ENCODE peak calls at places on chromosomes 5 and 9, in ten cellular contexts. V is type B pancreatic cell, Y is left ventricle myocardium inferior, I is AG04450, E is IMR-90, M is upper lobe of right lung, H is prostate gland, X is lower leg skin, N is GM12878, L is omental fat pad. C is an unnamed sample.
A peak's percentile ranks its signal among the peaks of the same experiment; 100 is the strongest.

GRCh38 chr5:39661026-39661779 is 236.4 kb upstream of the DAB2 start:
- DNase-seq in E (no peak), X (no peak), L (no peak), M (no peak), I (no peak), H (no peak), N (no peak), Y (no peak), V (no peak), C (no peak)

GRCh38 chr5:159412284-159413046 is 82.2 kb upstream of the IL12B start:
- DNase-seq in I (no peak), E (no peak), L (no peak), H (no peak), X (no peak), V (no peak), Y (no peak), N (peak; percentile 62), M (no peak), C (no peak)

GRCh38 chr9:137083418-137084004 is 3.3 kb upstream of the MAN1B1 start:
- DNase-seq in L (peak; percentile 60), N (peak; percentile 66), H (no peak), M (peak; percentile 61), I (peak; percentile 91), V (no peak), Y (no peak), E (peak; percentile 97), X (peak; percentile 94), C (no peak)

GRCh38 chr9:129687391-129687790 is 21.9 kb downstream of the PRRX2 start:
- DNase-seq in L (no peak), H (no peak), N (no peak), I (no peak), X (no peak), M (no peak), E (no peak), Y (no peak), V (no peak), C (no peak)

GRCh38 chr5:131952286-131952857 is 6.9 kb upstream of the MEIKIN start:
- DNase-seq in H (no peak), Y (no peak), M (no peak), E (peak; percentile 1), X (no peak), N (no peak), V (no peak), L (no peak), I (no peak), C (no peak)

GRCh38 chr5:78533356-78533755 is 115.2 kb downstream of the LHFPL2 start:
- DNase-seq in E (peak; percentile 38), L (no peak), X (no peak), V (no peak), Y (no peak), I (no peak), M (no peak), H (no peak), N (no peak), C (no peak)

GRCh38 chr5:53779541-53779981 is 219.1 kb downstream of the NDUFS4 start:
- DNase-seq in I (peak; percentile 21), N (no peak), M (no peak), H (no peak), L (no peak), Y (peak; percentile 27), E (peak; percentile 73), X (no peak), V (no peak), C (no peak)

GRCh38 chr5:119315516-119315949 is 40.3 kb upstream of the TNFAIP8 start:
- DNase-seq in M (no peak), V (no peak), E (no peak), X (no peak), L (no peak), N (peak; percentile 69), Y (no peak), I (no peak), H (no peak), C (no peak)

GRCh38 chr5:57777174-57777581 is 294.6 kb upstream of the ACTBL2 start:
- DNase-seq in H (no peak), X (no peak), I (no peak), Y (no peak), N (no peak), V (no peak), M (no peak), L (no peak), E (no peak), C (no peak)

GRCh38 chr9:20186823-20187222 is 398.0 kb upstream of the SLC24A2 start:
- DNase-seq in I (no peak), X (no peak), M (no peak), H (no peak), N (no peak), Y (no peak), E (no peak), V (no peak), L (no peak), C (no peak)

GRCh38 chr5:149288437-149288836 is 16.8 kb downstream of the AFAP1L1 start:
- DNase-seq in N (no peak), E (no peak), L (no peak), V (no peak), I (no peak), Y (peak; percentile 50), H (no peak), M (no peak), X (no peak), C (no peak)

GRCh38 chr5:26761040-26761439 is 277.3 kb downstream of the CDH9 start:
- DNase-seq in E (no peak), L (no peak), I (no peak), V (no peak), X (no peak), N (no peak), Y (no peak), M (no peak), H (no peak), C (no peak)

GRCh38 chr5:56278267-56278826 is 45.2 kb upstream of the ANKRD55 start:
- DNase-seq in Y (no peak), L (no peak), X (no peak), V (no peak), I (peak; percentile 92), H (peak; percentile 17), E (peak; percentile 98), N (no peak), M (no peak), C (no peak)

GRCh38 chr5:2167671-2168070 is 284.9 kb upstream of the IRX4 start:
- DNase-seq in N (no peak), I (no peak), V (no peak), L (no peak), H (no peak), M (no peak), E (no peak), X (no peak), Y (no peak), C (no peak)

GRCh38 chr5:122908662-122909061 is 63.2 kb downstream of the SNX24 start:
- DNase-seq in V (no peak), N (no peak), M (peak; percentile 70), H (no peak), X (no peak), Y (no peak), E (no peak), I (no peak), L (no peak), C (no peak)

GRCh38 chr5:132256086-132256782 is 1.3 kb upstream of the PDLIM4 start:
- DNase-seq in E (no peak), H (no peak), M (peak; percentile 6), I (no peak), X (peak; percentile 70), L (no peak), N (no peak), V (peak; percentile 27), Y (no peak), C (no peak)

GRCh38 chr5:1185652-1186350 is 15.6 kb upstream of the SLC6A19 start:
- DNase-seq in Y (peak; percentile 18), H (no peak), L (no peak), V (no peak), N (no peak), M (no peak), X (no peak), I (no peak), E (no peak), C (no peak)

GRCh38 chr5:79845448-79846197 is 145.4 kb downstream of the MTX3 start:
- DNase-seq in H (no peak), N (no peak), Y (no peak), V (peak; percentile 10), M (no peak), I (peak; percentile 53), X (peak; percentile 65), E (peak; percentile 89), L (no peak), C (no peak)

GRCh38 chr9:129362287-129363098 is 184.4 kb upstream of the IER5L start:
- DNase-seq in M (no peak), E (no peak), H (peak; percentile 83), L (no peak), N (no peak), X (no peak), V (no peak), Y (no peak), I (no peak), C (no peak)

GRCh38 chr5:5271606-5272321 is 131.6 kb downstream of the ADAMTS16 start:
- DNase-seq in Y (no peak), I (no peak), M (no peak), V (no peak), L (no peak), X (no peak), H (no peak), E (no peak), N (no peak), C (no peak)
- TF ChIP-seq CTCF in Y (no peak), I (no peak), M (no peak), V (no peak), L (no peak), X (no peak), H (no peak), E (no peak), N (no peak), C (no peak)

GRCh38 chr9:135474915-135475314 is 4.7 kb upstream of the PPP1R26 start:
- DNase-seq in H (no peak), X (no peak), M (peak; percentile 80), E (no peak), N (no peak), V (no peak), L (no peak), Y (no peak), I (no peak), C (peak; percentile 65)
- TF ChIP-seq CTCF in H (no peak), X (no peak), M (peak; percentile 52), E (peak; percentile 38), N (peak; percentile 16), V (peak; percentile 77), L (no peak), Y (peak; percentile 53), I (peak; percentile 55), C (peak; percentile 66)

DNA sequence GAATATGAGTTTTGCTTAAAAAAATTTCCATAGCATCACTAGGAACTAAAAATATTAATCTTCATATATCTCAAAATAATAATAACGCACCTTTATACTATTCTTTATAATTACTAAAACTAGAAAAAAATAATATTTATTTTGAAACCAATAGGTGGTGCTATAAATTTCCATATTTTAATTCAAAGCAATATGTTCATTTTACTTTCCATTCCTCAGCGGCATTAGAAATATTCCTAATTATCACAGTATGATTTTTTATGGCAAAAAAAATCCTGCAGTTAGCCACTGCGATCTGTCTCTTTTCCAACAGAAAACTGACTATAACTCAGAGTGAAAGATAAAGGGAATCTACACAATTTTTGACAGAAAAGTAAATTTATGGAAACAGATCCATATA is 167.4 kb upstream of the MPDZ start:
- DNase-seq in X (no peak), H (no peak), E (no peak), Y (no peak), L (no peak), N (no peak), M (no peak), I (no peak), V (no peak), C (no peak)
- TF ChIP-seq CTCF in X (no peak), H (peak; percentile 10), E (peak; percentile 4), Y (peak; percentile 42), L (no peak), N (no peak), M (peak; percentile 32), I (peak; percentile 22), V (peak; percentile 42), C (peak; percentile 53)

GRCh38 chr5:143957455-143957854 is 145.5 kb downstream of the HMHB1 start:
- DNase-seq in Y (no peak), M (no peak), X (no peak), I (no peak), N (no peak), V (no peak), H (no peak), E (no peak), L (no peak), C (no peak)
- TF ChIP-seq CTCF in Y (peak; percentile 22), M (no peak), X (no peak), I (peak; percentile 43), N (peak; percentile 26), V (peak; percentile 68), H (no peak), E (no peak), L (no peak), C (peak; percentile 58)